ENCODE peak calls at places on chromosomes 4 and X, in nine cellular contexts. F is AG10803, Q is mammary epithelial cell, V is upper lobe of right lung, U is AG04449, X is fibroblast of the aortic adventitia, A is adrenal gland, Y is NB4, L is GM12864. R is an unnamed sample.

GRCh38 chr4:184016742-184017668 is 111.9 kb downstream of the STOX2 start:
- DNase-seq in V (no peak), Y (no peak), L (no peak), F (no peak), Q (no peak), A (no peak), X (no peak), U (no peak), R (no peak)

GRCh38 chr4:163536101-163536500 is 41.6 kb downstream of the TMA16 start:
- DNase-seq in Y (no peak), X (peak), F (peak), V (no peak), Q (no peak), U (no peak), L (no peak), A (no peak), R (no peak)

GRCh38 chr4:20773144-20773997 is 73.1 kb downstream of the PACRGL start:
- DNase-seq in F (peak), A (peak), Y (peak), Q (peak), V (no peak), L (no peak), U (peak), X (peak), R (peak)

GRCh38 chr4:19993222-19993621 is 258.5 kb upstream of the SLIT2 start:
- DNase-seq in X (peak), F (peak), L (no peak), A (no peak), U (no peak), V (no peak), Y (peak), Q (no peak), R (peak)

GRCh38 chrX:112826020-112826419 is 14.6 kb downstream of the AMOT start:
- DNase-seq in Y (no peak), V (no peak), X (no peak), L (no peak), Q (no peak), U (no peak), F (no peak), A (no peak), R (no peak)

GRCh38 chrX:40570346-40571093 is 10.2 kb upstream of the ATP6AP2 start:
- DNase-seq in F (no peak), L (peak), X (no peak), A (no peak), V (no peak), Q (no peak), Y (peak), U (no peak), R (no peak)

GRCh38 chrX:42678133-42678532 is 99.8 kb downstream of the PPP1R2C start:
- DNase-seq in L (no peak), A (no peak), Q (peak), F (peak), X (peak), U (no peak), Y (no peak), V (no peak), R (peak)

GRCh38 chr4:115851918-115852766 is 738.7 kb upstream of the NDST4 start:
- DNase-seq in U (no peak), Q (peak), A (peak), F (no peak), X (no peak), Y (peak), L (peak), V (no peak), R (peak)

GRCh38 chrX:118498351-118498750 is 2.7 kb downstream of the DOCK11 start:
- DNase-seq in L (no peak), U (no peak), Q (no peak), Y (peak), V (no peak), F (no peak), A (no peak), X (no peak), R (no peak)

DNA sequence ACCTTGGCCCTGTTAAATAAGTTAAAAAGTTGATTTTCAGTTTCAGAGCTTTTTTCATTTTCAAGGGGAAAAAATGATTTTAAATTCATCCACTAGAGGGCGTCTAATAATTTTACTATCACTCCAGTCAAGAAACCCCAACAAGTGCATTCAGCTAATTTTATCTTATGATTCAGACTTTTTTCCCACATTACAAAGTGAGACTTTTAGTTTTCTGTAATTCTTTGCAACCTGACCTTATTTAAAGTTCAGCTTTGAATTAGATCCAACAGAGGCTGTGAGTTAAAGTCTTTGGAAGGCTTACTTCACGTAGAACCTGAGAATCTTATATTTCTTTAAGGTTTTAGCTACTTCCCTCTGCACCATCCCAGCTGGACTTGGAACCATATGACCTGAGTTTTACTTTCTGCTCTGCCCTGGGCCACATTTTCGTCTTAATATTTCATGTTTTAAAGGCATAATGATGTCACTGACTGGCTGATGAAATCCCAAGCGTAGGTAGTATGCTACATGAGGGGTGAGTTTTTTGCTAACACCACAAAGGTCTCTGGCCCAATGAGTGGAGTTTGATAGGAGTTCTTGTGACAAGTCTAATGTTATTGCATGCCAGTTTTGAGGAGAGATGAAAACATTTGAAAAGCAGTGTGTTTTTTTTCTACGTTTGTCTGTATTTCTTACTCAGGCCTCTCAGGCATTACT is 7.2 kb downstream of the GNRHR start:
- DNase-seq in Y (peak), X (peak), Q (peak), L (peak), V (no peak), F (peak), A (no peak), U (no peak), R (peak)
- TF ChIP-seq CTCF in Y (peak), X (peak), Q (peak), L (peak), V (peak), F (peak), A (peak), U (peak), R (peak)

GRCh38 chr4:76206222-76206942 is 7.2 kb downstream of the SCARB2 start:
- DNase-seq in Y (no peak), U (no peak), V (no peak), F (peak), A (no peak), X (peak), L (no peak), Q (no peak), R (peak)

GRCh38 chr4:76210502-76210901 is 3.1 kb downstream of the SCARB2 start:
- DNase-seq in A (no peak), F (no peak), V (no peak), Q (no peak), X (peak), U (no peak), L (no peak), Y (peak), R (no peak)

GRCh38 chr4:76209876-76210275 is 3.7 kb downstream of the SCARB2 start:
- DNase-seq in Q (no peak), X (no peak), Y (no peak), V (no peak), A (no peak), U (no peak), L (no peak), F (no peak), R (no peak)

GRCh38 chr4:76204936-76205335 is 8.7 kb downstream of the SCARB2 start:
- DNase-seq in Y (no peak), Q (no peak), U (no peak), F (no peak), L (no peak), A (no peak), X (no peak), V (no peak), R (no peak)

GRCh38 chr4:76208005-76208765 is 5.4 kb downstream of the SCARB2 start:
- DNase-seq in Q (peak), L (no peak), A (peak), X (peak), F (peak), U (no peak), Y (peak), V (peak), R (peak)
- H3K4me3 ChIP-seq in Q (no peak), L (no peak), A (peak), X (peak), F (peak), U (peak), Y (no peak), V (peak), R (peak)

GRCh38 chr4:94395541-94395940 is 52.9 kb upstream of the HPGDS start:
- DNase-seq in L (no peak), Q (peak), X (peak), Y (no peak), A (no peak), V (no peak), F (no peak), U (no peak), R (no peak)

GRCh38 chr4:94389595-94390290 is 47.1 kb upstream of the HPGDS start:
- DNase-seq in X (no peak), F (no peak), V (no peak), A (no peak), Q (no peak), L (no peak), U (no peak), Y (no peak), R (no peak)

GRCh38 chr4:94390804-94391410 is 48.3 kb upstream of the HPGDS start:
- DNase-seq in F (no peak), Q (no peak), A (no peak), X (peak), U (no peak), Y (peak), L (no peak), V (no peak), R (peak)
- TF ChIP-seq CTCF in F (peak), Q (peak), A (peak), X (peak), U (peak), Y (peak), L (peak), V (peak), R (peak)

DNA sequence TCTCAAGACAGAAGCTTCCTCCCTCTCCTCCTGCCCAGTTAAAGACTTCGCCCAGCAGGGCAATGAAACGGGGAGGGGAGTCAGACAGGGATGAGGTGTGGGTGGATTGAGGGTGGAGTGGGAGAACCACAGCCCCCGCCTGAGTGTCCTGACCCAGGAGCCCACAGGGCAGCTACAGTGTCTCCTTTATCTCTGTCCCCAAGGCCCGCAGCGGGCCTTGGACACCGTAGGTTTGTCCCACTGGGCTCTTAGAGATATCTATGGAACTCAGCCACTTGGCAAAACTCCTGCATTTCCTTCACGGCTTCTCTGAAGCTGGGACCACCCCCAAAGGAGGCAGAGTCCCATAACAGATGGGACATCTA is 225.4 kb upstream of the PSAPL1 start:
- DNase-seq in Y (no peak), L (no peak), Q (no peak), U (no peak), V (no peak), A (no peak), X (no peak), F (no peak), R (no peak)
- H3K4me3 ChIP-seq in Y (no peak), L (no peak), Q (no peak), U (no peak), V (no peak), A (no peak), X (no peak), F (no peak), R (no peak)